ENCODE peak calls at places on chromosome 22, in five cellular contexts. K, O, L, G and C are unnamed samples.

GRCh38 chr22:26942301-26942927 is 285.0 kb downstream of the MIAT start:
- DNase-seq in K (no peak), O (no peak), L (no peak), G (no peak), C (no peak)

GRCh38 chr22:26529345-26529744 is 17.1 kb upstream of the TFIP11 start:
- DNase-seq in K (no peak), O (no peak), L (peak), G (no peak), C (no peak)

GRCh38 chr22:27348634-27349033 is 452.9 kb downstream of the MN1 start:
- DNase-seq in K (no peak), O (no peak), L (peak), G (no peak), C (no peak)

GRCh38 chr22:30491381-30491780 is 14.1 kb downstream of the SEC14L4 start:
- DNase-seq in K (no peak), O (no peak), L (no peak), G (no peak), C (no peak)

GRCh38 chr22:42805016-42805997 is 51.8 kb downstream of the ARFGAP3 start:
- DNase-seq in K (peak), O (no peak), L (no peak), G (no peak), C (no peak)

GRCh38 chr22:17285661-17286060 is 66.4 kb upstream of the ADA2 start:
- DNase-seq in K (no peak), O (no peak), L (no peak), G (no peak), C (no peak)

GRCh38 chr22:27080191-27080590 is 422.8 kb downstream of the MIAT start:
- DNase-seq in K (no peak), O (no peak), L (no peak), G (no peak), C (no peak)

GRCh38 chr22:48823941-48824340 is 1003.7 kb downstream of the BRD1 start:
- DNase-seq in K (no peak), O (no peak), L (no peak), G (no peak), C (no peak)

DNA sequence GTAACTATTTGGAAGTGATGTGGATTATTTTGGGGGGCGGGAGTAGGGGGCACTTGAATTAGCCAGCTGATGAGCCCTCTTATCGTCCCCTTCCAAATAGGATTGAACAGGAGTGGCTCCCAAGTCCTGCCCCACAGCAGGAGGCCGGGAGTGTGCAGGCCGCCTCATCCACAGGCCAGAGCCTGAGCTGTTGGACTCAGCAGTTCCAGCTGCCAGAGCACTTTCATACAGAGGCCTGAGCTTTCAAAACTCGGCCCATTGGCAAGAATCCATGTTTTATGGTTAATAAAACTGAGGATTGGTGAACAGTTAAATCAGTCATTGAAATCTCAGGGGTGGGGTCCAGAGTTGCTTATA is 9.6 kb downstream of the FAM118A start:
- DNase-seq in K (no peak), O (no peak), L (peak), G (peak), C (peak)
- H3K4me3 ChIP-seq in K (no peak), O (peak), L (no peak), G (no peak), C (no peak)

DNA sequence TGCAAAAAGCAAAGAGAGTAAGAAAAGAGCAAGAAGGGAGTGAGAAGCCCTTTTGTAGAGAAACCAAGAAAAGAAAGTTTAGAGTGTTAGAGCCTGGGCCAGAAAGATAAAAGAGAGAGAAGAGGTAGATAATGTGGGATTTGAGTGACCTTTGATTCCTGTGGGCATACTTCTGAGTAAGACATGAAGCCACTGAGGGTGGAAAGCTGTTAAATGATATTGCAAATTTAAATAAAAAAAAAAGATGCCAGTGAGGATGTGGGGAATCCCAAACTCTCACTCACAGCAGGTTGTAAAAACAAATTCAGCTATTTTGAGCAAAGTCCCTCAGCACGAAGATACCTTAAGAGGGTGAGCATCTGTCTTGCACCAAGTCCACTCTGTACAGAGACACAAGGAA is 59.4 kb upstream of the TOP3B start:
- DNase-seq in K (no peak), O (no peak), L (no peak), G (no peak), C (no peak)
- H3K4me3 ChIP-seq in K (no peak), O (no peak), L (no peak), G (no peak), C (no peak)

GRCh38 chr22:50737728-50738648 is at the start of gene ACR:
- DNase-seq in K (no peak), O (no peak), L (no peak), G (no peak), C (no peak)

GRCh38 chr22:50739279-50739691 is 1.3 kb downstream of the ACR start:
- DNase-seq in K (no peak), O (no peak), L (no peak), G (no peak), C (no peak)

GRCh38 chr22:50735739-50736030 is 2.3 kb upstream of the ACR start:
- DNase-seq in K (peak), O (no peak), L (no peak), G (no peak), C (no peak)

GRCh38 chr22:50739894-50740293 is 1.9 kb downstream of the ACR start:
- DNase-seq in K (no peak), O (no peak), L (no peak), G (no peak), C (no peak)

DNA sequence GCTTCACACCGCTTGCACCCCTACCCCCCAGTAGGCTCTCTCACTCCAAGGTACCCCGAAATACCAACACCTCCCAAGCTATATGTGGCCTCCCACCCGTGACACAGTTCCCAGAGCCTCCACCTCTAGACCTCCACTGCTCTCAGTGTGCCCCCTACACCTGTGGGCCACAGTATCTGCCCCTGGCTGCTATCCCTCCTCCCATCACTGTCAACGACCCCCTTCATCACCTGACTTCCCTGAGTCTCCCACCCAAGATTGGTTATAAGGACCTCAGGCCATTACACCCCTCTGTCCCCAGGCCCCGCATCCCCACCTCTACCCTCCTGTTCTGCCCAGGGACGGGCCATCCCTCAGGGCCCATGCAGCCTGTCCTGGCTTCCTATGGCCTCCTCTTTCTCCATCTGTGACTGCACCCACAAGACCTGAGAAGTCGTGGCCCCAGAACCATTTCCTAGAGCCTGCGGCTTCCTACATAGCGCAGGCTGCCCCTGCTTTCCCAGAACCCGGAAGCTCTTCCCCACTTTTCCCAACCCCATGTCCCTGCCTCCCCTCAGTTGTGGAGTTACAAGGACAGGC is 734 bp downstream of the ACR start:
- DNase-seq in K (no peak), O (no peak), L (no peak), G (no peak), C (no peak)
- H3K4me3 ChIP-seq in K (no peak), O (no peak), L (no peak), G (no peak), C (no peak)

GRCh38 chr22:35539487-35539886 is 1.1 kb upstream of the RASD2 start:
- DNase-seq in K (no peak), O (no peak), L (no peak), G (no peak), C (no peak)
- H3K4me3 ChIP-seq in K (peak), O (no peak), L (no peak), G (no peak), C (peak)

GRCh38 chr22:40289991-40290459 is 56.3 kb upstream of the ADSL start:
- DNase-seq in K (no peak), O (peak), L (no peak), G (peak), C (no peak)
- H3K4me3 ChIP-seq in K (no peak), O (no peak), L (no peak), G (no peak), C (no peak)